ENCODE peak calls at places on chromosome 19, in nine cellular contexts. F, R, J, G, U, M, X, K and N are unnamed samples.

GRCh38 chr19:19480688-19481087 is 34.7 kb downstream of the TSSK6 start:
- DNase-seq in F (no peak), R (no peak), J (no peak), G (no peak), U (no peak), M (no peak), X (no peak), K (no peak), N (no peak)

GRCh38 chr19:35267818-35268545 is 780 bp upstream of the USF2 start:
- DNase-seq in F (peak; percentile 55), R (peak; percentile 78), J (peak; percentile 100), G (peak; percentile 79), U (peak; percentile 75), M (peak; percentile 59), X (peak; percentile 77), K (peak; percentile 71), N (peak; percentile 100)

GRCh38 chr19:48170817-48171347 is 402 bp downstream of the ZSWIM9 start:
- DNase-seq in F (no peak), R (peak; percentile 5), J (no peak), G (no peak), U (no peak), M (no peak), X (no peak), K (no peak), N (no peak)

GRCh38 chr19:12800873-12801465 is 631 bp downstream of the PRDX2 start:
- DNase-seq in F (no peak), R (no peak), J (peak; percentile 34), G (no peak), U (peak; percentile 75), M (no peak), X (peak; percentile 30), K (no peak), N (no peak)

GRCh38 chr19:52660981-52661380 is 22.8 kb upstream of the ZNF83 start:
- DNase-seq in F (no peak), R (no peak), J (no peak), G (no peak), U (no peak), M (no peak), X (peak; percentile 59), K (no peak), N (peak; percentile 7)

GRCh38 chr19:48837081-48837524 is 812 bp upstream of the HSD17B14 start:
- DNase-seq in F (peak; percentile 54), R (peak; percentile 65), J (peak; percentile 93), G (peak; percentile 93), U (peak; percentile 94), M (peak; percentile 53), X (peak; percentile 94), K (peak; percentile 88), N (peak; percentile 96)

GRCh38 chr19:46728208-46728607 is 11.3 kb upstream of the PRKD2 start:
- DNase-seq in F (no peak), R (no peak), J (no peak), G (peak; percentile 52), U (no peak), M (no peak), X (no peak), K (no peak), N (no peak)

GRCh38 chr19:480016-480855 is 16.1 kb upstream of the MADCAM1 start:
- DNase-seq in F (peak; percentile 32), R (no peak), J (peak; percentile 89), G (peak; percentile 70), U (peak; percentile 92), M (no peak), X (peak; percentile 39), K (peak; percentile 51), N (peak; percentile 85)

GRCh38 chr19:28999733-29000433 is 213.1 kb downstream of the UQCRFS1 start:
- DNase-seq in F (no peak), R (no peak), J (no peak), G (peak; percentile 18), U (no peak), M (no peak), X (no peak), K (no peak), N (no peak)

GRCh38 chr19:14089662-14090508 is 666 bp downstream of the SAMD1 start:
- DNase-seq in F (no peak), R (peak; percentile 20), J (peak; percentile 73), G (peak; percentile 53), U (peak; percentile 68), M (peak; percentile 23), X (peak; percentile 65), K (peak; percentile 66), N (peak; percentile 51)

GRCh38 chr19:29571181-29571580 is 34.9 kb upstream of the POP4 start:
- DNase-seq in F (no peak), R (no peak), J (no peak), G (no peak), U (no peak), M (no peak), X (no peak), K (no peak), N (no peak)

GRCh38 chr19:50358483-50359431 is 6.7 kb downstream of the NAPSA start:
- DNase-seq in F (peak; percentile 28), R (peak; percentile 81), J (peak; percentile 90), G (peak; percentile 77), U (peak; percentile 65), M (peak; percentile 56), X (peak; percentile 42), K (no peak), N (peak; percentile 91)

GRCh38 chr19:18322318-18322758 is 538 bp downstream of the LSM4 start:
- DNase-seq in F (no peak), R (peak; percentile 37), J (peak; percentile 78), G (no peak), U (no peak), M (no peak), X (peak; percentile 74), K (peak; percentile 68), N (peak; percentile 75)

GRCh38 chr19:4403005-4403761 is 743 bp downstream of the CHAF1A start:
- DNase-seq in F (no peak), R (no peak), J (no peak), G (no peak), U (peak; percentile 42), M (no peak), X (peak; percentile 22), K (no peak), N (no peak)

GRCh38 chr19:17687141-17687856 is 855 bp downstream of the UNC13A start:
- DNase-seq in F (no peak), R (no peak), J (no peak), G (no peak), U (no peak), M (no peak), X (no peak), K (no peak), N (no peak)

GRCh38 chr19:33464733-33465115 is 56.9 kb downstream of the PEPD start:
- DNase-seq in F (no peak), R (no peak), J (no peak), G (no peak), U (no peak), M (no peak), X (no peak), K (no peak), N (no peak)

GRCh38 chr19:33629826-33630375 is 8.1 kb downstream of the CHST8 start:
- DNase-seq in F (no peak), R (no peak), J (no peak), G (no peak), U (no peak), M (no peak), X (no peak), K (no peak), N (no peak)

GRCh38 chr19:18503337-18503970 is 18.4 kb downstream of the ELL start:
- DNase-seq in F (no peak), R (no peak), J (no peak), G (no peak), U (no peak), M (no peak), X (no peak), K (no peak), N (no peak)